ENCODE peak calls at places on chromosomes 7 and 10, in ten cellular contexts. X, U, D, Q, V, N, K, F, E and A are unnamed samples.

GRCh38 chr7:135335628-135336139 is 102.0 kb downstream of the STRA8 start:
- DNase-seq in X (peak; percentile 32), U (peak; percentile 87), D (peak; percentile 81), Q (peak; percentile 64), V (peak; percentile 28), N (peak; percentile 65), K (no peak), F (peak; percentile 34), E (no peak), A (peak; percentile 14)

GRCh38 chr10:73439055-73439454 is 5.7 kb upstream of the MSS51 start:
- DNase-seq in X (peak; percentile 21), U (no peak), D (no peak), Q (peak; percentile 48), V (peak; percentile 66), N (no peak), K (no peak), F (peak; percentile 16), E (no peak), A (no peak)

GRCh38 chr7:102917436-102918353 is 4.9 kb downstream of the LRRC17 start:
- DNase-seq in X (no peak), U (no peak), D (peak; percentile 20), Q (peak; percentile 32), V (no peak), N (no peak), K (no peak), F (no peak), E (no peak), A (no peak)

GRCh38 chr10:111075577-111076185 is 1.1 kb upstream of the ADRA2A start:
- DNase-seq in X (no peak), U (no peak), D (no peak), Q (no peak), V (no peak), N (no peak), K (no peak), F (no peak), E (no peak), A (no peak)

GRCh38 chr7:45145881-45146280 is 11.7 kb upstream of the RAMP3 start:
- DNase-seq in X (no peak), U (no peak), D (no peak), Q (no peak), V (no peak), N (no peak), K (peak; percentile 62), F (no peak), E (no peak), A (no peak)

GRCh38 chr7:106104861-106105260 is 7.3 kb downstream of the SYPL1 start:
- DNase-seq in X (no peak), U (no peak), D (no peak), Q (no peak), V (no peak), N (no peak), K (no peak), F (no peak), E (no peak), A (no peak)

GRCh38 chr10:103856497-103857175 is 1.3 kb upstream of the SH3PXD2A start:
- DNase-seq in X (no peak), U (no peak), D (no peak), Q (no peak), V (no peak), N (no peak), K (no peak), F (no peak), E (no peak), A (no peak)

GRCh38 chr7:85516675-85517074 is 329.8 kb upstream of the SEMA3D start:
- DNase-seq in X (no peak), U (no peak), D (no peak), Q (peak; percentile 11), V (peak; percentile 75), N (no peak), K (no peak), F (no peak), E (no peak), A (no peak)

GRCh38 chr7:157235357-157236018 is 96.8 kb downstream of the UBE3C start:
- DNase-seq in X (peak; percentile 60), U (no peak), D (no peak), Q (peak; percentile 44), V (peak; percentile 80), N (no peak), K (no peak), F (peak; percentile 74), E (no peak), A (no peak)

GRCh38 chr7:96388620-96389383 is 66.9 kb upstream of the SLC25A13 start:
- DNase-seq in X (peak; percentile 70), U (no peak), D (peak; percentile 9), Q (peak; percentile 77), V (peak; percentile 84), N (no peak), K (no peak), F (peak; percentile 81), E (no peak), A (no peak)

GRCh38 chr7:73519867-73520672 is 2.0 kb downstream of the BAZ1B start:
- DNase-seq in X (peak; percentile 27), U (no peak), D (peak; percentile 23), Q (no peak), V (peak; percentile 3), N (no peak), K (peak; percentile 44), F (no peak), E (no peak), A (no peak)

GRCh38 chr10:100350914-100351485 is 4.0 kb downstream of the SCD start:
- DNase-seq in X (no peak), U (no peak), D (no peak), Q (no peak), V (no peak), N (no peak), K (no peak), F (no peak), E (no peak), A (no peak)
- H3K4me3 ChIP-seq in X (peak overlapping the region; percentile 89), U (peak overlapping the region; percentile 97), D (peak overlapping the region; percentile 99), Q (peak overlapping the region; percentile 88), V (no peak overlapping the region), N (no peak overlapping the region), K (no peak overlapping the region), F (peak overlapping the region; percentile 97), E (no peak overlapping the region), A (no peak overlapping the region)

DNA sequence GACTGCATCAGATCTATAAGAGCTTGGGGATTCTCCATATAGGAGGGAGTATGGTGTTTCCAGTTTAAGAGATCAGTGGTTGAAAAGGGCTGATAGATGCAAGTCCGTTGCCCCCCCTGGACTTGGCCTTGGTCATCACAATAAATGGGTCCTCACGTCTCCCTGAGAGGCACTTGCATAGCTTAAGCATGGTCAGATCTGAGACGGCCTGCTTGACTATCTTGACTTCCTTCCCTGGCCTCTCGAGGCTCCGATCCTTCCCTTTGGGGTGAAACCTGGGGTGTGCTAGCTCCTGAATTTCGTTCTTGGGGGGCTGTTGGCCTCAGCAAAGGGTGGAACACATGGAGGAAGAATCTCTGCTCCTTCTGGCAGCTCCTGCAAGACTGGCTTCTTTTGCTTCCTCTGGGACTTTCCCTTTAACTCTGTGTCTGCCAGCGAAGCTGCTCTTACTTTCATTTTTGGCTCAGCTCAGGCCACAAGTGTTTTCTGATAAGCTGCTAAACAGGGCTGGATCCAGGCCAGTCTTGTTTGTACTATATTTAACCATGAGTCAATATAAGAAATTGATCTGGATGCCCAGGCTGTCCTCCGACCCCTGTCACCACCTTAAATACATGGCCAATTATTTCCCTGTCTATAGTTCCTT is 11.2 kb upstream of the ZNF485 start:
- DNase-seq in X (peak; percentile 57), U (no peak), D (no peak), Q (peak; percentile 49), V (peak; percentile 50), N (no peak), K (no peak), F (no peak), E (no peak), A (peak; percentile 63)
- H3K4me3 ChIP-seq in X (peak overlapping the region; percentile 37), U (no peak overlapping the region), D (no peak overlapping the region), Q (peak overlapping the region; percentile 35), V (peak overlapping the region; percentile 28), N (no peak overlapping the region), K (peak overlapping the region; percentile 2), F (no peak overlapping the region), E (peak overlapping the region; percentile 59), A (peak overlapping the region; percentile 26)

GRCh38 chr7:139482122-139482521 is 1.4 kb downstream of the KLRG2 start:
- DNase-seq in X (no peak), U (no peak), D (no peak), Q (no peak), V (no peak), N (no peak), K (no peak), F (no peak), E (no peak), A (no peak)

GRCh38 chr7:139479620-139480019 is 3.9 kb downstream of the KLRG2 start:
- DNase-seq in X (no peak), U (peak; percentile 24), D (no peak), Q (no peak), V (no peak), N (no peak), K (no peak), F (no peak), E (no peak), A (no peak)

GRCh38 chr7:139481364-139481763 is 2.1 kb downstream of the KLRG2 start:
- DNase-seq in X (no peak), U (no peak), D (no peak), Q (no peak), V (no peak), N (no peak), K (no peak), F (no peak), E (no peak), A (no peak)

GRCh38 chr7:139487366-139488080 is 4.0 kb upstream of the KLRG2 start:
- DNase-seq in X (no peak), U (no peak), D (no peak), Q (no peak), V (no peak), N (no peak), K (no peak), F (no peak), E (no peak), A (no peak)

GRCh38 chr7:139482662-139483466 is 609 bp downstream of the KLRG2 start:
- DNase-seq in X (peak; percentile 43), U (peak; percentile 53), D (peak; percentile 37), Q (no peak), V (no peak), N (no peak), K (no peak), F (no peak), E (no peak), A (peak; percentile 44)
- H3K4me3 ChIP-seq in X (no peak overlapping the region), U (peak overlapping the region; percentile 45), D (peak overlapping the region; percentile 51), Q (peak overlapping the region; percentile 35), V (no peak overlapping the region), N (no peak overlapping the region), K (peak overlapping the region; percentile 41), F (no peak overlapping the region), E (peak overlapping the region; percentile 50), A (peak overlapping the region; percentile 48)

GRCh38 chr7:41107938-41108448 is 594.9 kb downstream of the INHBA start:
- DNase-seq in X (peak; percentile 41), U (no peak), D (peak; percentile 13), Q (peak; percentile 16), V (peak; percentile 57), N (no peak), K (no peak), F (peak; percentile 57), E (no peak), A (no peak)
- H3K4me3 ChIP-seq in X (peak overlapping the region; percentile 48), U (no peak overlapping the region), D (peak overlapping the region; percentile 16), Q (no peak overlapping the region), V (no peak overlapping the region), N (no peak overlapping the region), K (no peak overlapping the region), F (peak overlapping the region; percentile 35), E (no peak overlapping the region), A (no peak overlapping the region)